ENCODE peak calls at places on chromosomes 11 and 22, in four cellular contexts. M is choroid plexus epithelial cell, A is lower leg skin, C is GM20000. N is an unnamed sample.

GRCh38 chr11:117670443-117670842 is 126.6 kb downstream of the DSCAML1 start:
- DNase-seq in M (no peak), A (no peak), C (no peak), N (no peak)

GRCh38 chr11:105466582-105467228 is 143.2 kb upstream of the GRIA4 start:
- DNase-seq in C (no peak), M (peak; percentile 95), A (no peak), N (no peak)

GRCh38 chr11:2827256-2827655 is 58.3 kb downstream of the CDKN1C start:
- DNase-seq in C (no peak), M (no peak), A (no peak), N (no peak)

GRCh38 chr11:19740586-19740985 is 27.9 kb downstream of the NAV2 start:
- DNase-seq in A (no peak), C (no peak), M (no peak), N (no peak)

GRCh38 chr11:44654057-44654456 is 72.7 kb upstream of the TSPAN18 start:
- DNase-seq in A (no peak), C (no peak), M (no peak), N (no peak)

GRCh38 chr11:110600322-110600721 is 111.9 kb downstream of the ARHGAP20 start:
- DNase-seq in A (no peak), M (no peak), C (no peak), N (no peak)

GRCh38 chr11:11230802-11231562 is 122.1 kb downstream of the CSNK2A3 start:
- DNase-seq in M (peak; percentile 2), A (peak; percentile 26), C (peak; percentile 35), N (peak; percentile 49)

GRCh38 chr11:8256271-8257002 is 7.2 kb downstream of the LMO1 start:
- DNase-seq in M (no peak), C (no peak), A (peak; percentile 66), N (no peak)

GRCh38 chr11:44031549-44031948 is 16.2 kb upstream of the ACCSL start:
- DNase-seq in C (no peak), A (no peak), M (no peak), N (no peak)

GRCh38 chr11:82719316-82719715 is 14.3 kb downstream of the FAM181B start:
- DNase-seq in C (no peak), M (no peak), A (no peak), N (no peak)

GRCh38 chr22:36951746-36952145 is 38.3 kb downstream of the CSF2RB start:
- DNase-seq in M (no peak), A (no peak), C (no peak), N (no peak)

GRCh38 chr11:115504279-115505158 is at the start of gene CADM1:
- DNase-seq in C (peak; percentile 84), A (peak; percentile 98), M (peak; percentile 60), N (peak; percentile 82)

GRCh38 chr11:44764583-44764982 is 37.8 kb downstream of the TSPAN18 start:
- DNase-seq in M (no peak), A (peak; percentile 71), C (no peak), N (no peak)

GRCh38 chr11:45264839-45265515 is 21.2 kb downstream of the SYT13 start:
- DNase-seq in C (no peak), M (peak; percentile 67), A (no peak), N (no peak)

GRCh38 chr11:117822522-117823033 is 2.0 kb downstream of the FXYD2 start:
- DNase-seq in C (no peak), M (no peak), A (peak; percentile 68), N (no peak)

GRCh38 chr22:24683671-24684070 is 80.7 kb downstream of the GGT1 start:
- DNase-seq in A (no peak), C (no peak), M (peak; percentile 94), N (no peak)

GRCh38 chr11:12704049-12704448 is 29.8 kb downstream of the TEAD1 start:
- DNase-seq in C (no peak), M (peak; percentile 86), A (no peak), N (no peak)

GRCh38 chr11:107712342-107712741 is 486 bp upstream of the SLN start:
- DNase-seq in C (no peak), M (no peak), A (no peak), N (no peak)

GRCh38 chr11:44627911-44628729 is 62.7 kb downstream of the CD82 start:
- DNase-seq in M (no peak), C (peak; percentile 61), A (peak; percentile 91), N (no peak)

GRCh38 chr11:90218606-90219005 is 4.2 kb downstream of the CHORDC1 start:
- DNase-seq in A (no peak), C (no peak), M (no peak), N (no peak)

GRCh38 chr11:94007426-94007825 is 13.7 kb upstream of the HEPHL1 start:
- DNase-seq in M (no peak), A (no peak), C (no peak), N (no peak)

GRCh38 chr11:35525501-35526175 is at the start of gene PAMR1:
- DNase-seq in M (peak; percentile 93), C (peak; percentile 21), A (peak; percentile 90), N (peak; percentile 12)

GRCh38 chr22:25409240-25409639 is 155.2 kb upstream of the GRK3 start:
- DNase-seq in M (no peak), C (no peak), A (peak; percentile 75), N (no peak)

GRCh38 chr11:128728767-128729587 is 35.1 kb downstream of the FLI1 start:
- DNase-seq in C (no peak), A (peak; percentile 66), M (no peak), N (no peak)

GRCh38 chr22:36934153-36934939 is 20.9 kb downstream of the CSF2RB start:
- DNase-seq in M (no peak), A (peak; percentile 52), C (no peak), N (no peak)

GRCh38 chr11:121416909-121417567 is 35.1 kb upstream of the SORL1 start:
- DNase-seq in M (peak; percentile 90), C (no peak), A (peak; percentile 97), N (no peak)

GRCh38 chr11:73372371-73372993 is 3.7 kb upstream of the RELT start:
- DNase-seq in C (no peak), A (no peak), M (peak; percentile 36), N (no peak)

GRCh38 chr11:116162541-116163230 is 610.1 kb downstream of the BUD13 start:
- DNase-seq in C (no peak), M (no peak), A (no peak), N (no peak)

GRCh38 chr22:47645450-47645914 is 883.0 kb downstream of the TBC1D22A start:
- DNase-seq in A (no peak), M (no peak), C (no peak), N (no peak)

GRCh38 chr22:45823331-45823730 is 151.7 kb downstream of the ATXN10 start:
- DNase-seq in C (no peak), M (no peak), A (no peak), N (no peak)

GRCh38 chr11:96869207-96869606 is 479.4 kb downstream of the JRKL start:
- DNase-seq in A (no peak), C (no peak), M (no peak), N (no peak)

GRCh38 chr11:67613960-67614715 is 7.4 kb downstream of the NDUFV1 start:
- DNase-seq in A (no peak), C (peak; percentile 88), M (peak; percentile 60), N (peak; percentile 99)

GRCh38 chr22:23269441-23270211 is 89.3 kb downstream of the BCR start:
- DNase-seq in A (no peak), C (peak; percentile 57), M (no peak), N (no peak)

GRCh38 chr11:133961890-133962289 is 5.1 kb upstream of the IGSF9B start:
- DNase-seq in C (no peak), A (no peak), M (no peak), N (no peak)

GRCh38 chr11:75499423-75500305 is 26.1 kb downstream of the GDPD5 start:
- DNase-seq in A (peak; percentile 90), M (peak; percentile 93), C (no peak), N (no peak)

GRCh38 chr22:42892571-42893316 is 35.7 kb upstream of the ARFGAP3 start:
- DNase-seq in M (no peak), C (peak; percentile 56), A (no peak), N (no peak)

GRCh38 chr11:9758676-9759518 is 95.0 kb downstream of the SWAP70 start:
- DNase-seq in M (peak; percentile 91), C (peak; percentile 78), A (peak; percentile 96), N (peak; percentile 81)

GRCh38 chr22:35317680-35318290 is 18.1 kb downstream of the TOM1 start:
- DNase-seq in M (no peak), C (no peak), A (no peak), N (no peak)

N was measured in HuH-7.